ENCODE peak calls at places on chromosome 21, in five cellular contexts. T is neuronal stem cell, F is IMR-90, J is H1, X is mesenchymal stem cell. P is an unnamed sample. For H3K4me1, the result is how much of the 10 kb centered on the place peaks cover.

GRCh38 chr21:42314616-42315295 is 453 bp downstream of the TFF3 start:
- DNase-seq in T (no peak), F (no peak), J (peak), X (no peak), P (no peak)

GRCh38 chr21:25561668-25562641 is 45.3 kb downstream of the MRPL39 start:
- DNase-seq in T (peak), F (peak), J (peak), X (peak), P (peak)

GRCh38 chr21:27244796-27245195 is 277.9 kb upstream of the ADAMTS5 start:
- DNase-seq in T (no peak), F (no peak), J (no peak), X (no peak), P (no peak)

GRCh38 chr21:27799861-27800260 is 833.0 kb upstream of the ADAMTS5 start:
- DNase-seq in T (no peak), F (no peak), J (no peak), X (no peak), P (no peak)

GRCh38 chr21:29295066-29295650 is 3.6 kb upstream of the BACH1 start:
- DNase-seq in T (no peak), F (no peak), J (no peak), X (no peak), P (no peak)

GRCh38 chr21:26146681-26147080 is 23.9 kb downstream of the APP start:
- DNase-seq in T (no peak), F (no peak), J (no peak), X (no peak), P (no peak)

GRCh38 chr21:42107881-42108553 is 36.9 kb downstream of the UMODL1 start:
- DNase-seq in T (peak), F (peak), J (no peak), X (peak), P (peak)

GRCh38 chr21:25456672-25457071 is 150.6 kb downstream of the MRPL39 start:
- DNase-seq in T (no peak), F (peak), J (no peak), X (no peak), P (no peak)

GRCh38 chr21:46349134-46349760 is 25.3 kb downstream of the PCNT start:
- DNase-seq in T (no peak), F (no peak), J (no peak), X (no peak), P (no peak)

GRCh38 chr21:46005081-46005480 is 23.5 kb downstream of the COL6A1 start:
- DNase-seq in T (no peak), F (no peak), J (peak), X (no peak), P (peak)

GRCh38 chr21:25637846-25638245 is 1.2 kb upstream of the JAM2 start:
- DNase-seq in T (no peak), F (no peak), J (no peak), X (no peak), P (no peak)

GRCh38 chr21:22855581-22855980 is 1857.4 kb downstream of the NCAM2 start:
- DNase-seq in T (no peak), F (no peak), J (no peak), X (no peak), P (no peak)

GRCh38 chr21:18245493-18245967 is 897 bp downstream of the CHODL start:
- DNase-seq in T (peak), F (no peak), J (peak), X (peak), P (no peak)

GRCh38 chr21:40602105-40602504 is 244.9 kb downstream of the DSCAM start:
- DNase-seq in T (no peak), F (no peak), J (no peak), X (no peak), P (no peak)

GRCh38 chr21:29002442-29003144 is 9.9 kb upstream of the LTN1 start:
- DNase-seq in T (peak), F (peak), J (peak), X (peak), P (peak)

GRCh38 chr21:29316806-29317205 is 18.1 kb downstream of the BACH1 start:
- DNase-seq in T (no peak), F (no peak), J (no peak), X (no peak), P (no peak)

GRCh38 chr21:26849428-26850115 is 4.4 kb upstream of the ADAMTS1 start:
- DNase-seq in T (peak), F (peak), J (no peak), X (peak), P (no peak)

GRCh38 chr21:38498057-38498833 is at the start of gene ERG:
- DNase-seq in T (no peak), F (no peak), J (no peak), X (no peak), P (no peak)
- H4K91ac ChIP-seq in T (no peak), F (no peak), J (peak), X (no peak), P (no peak)

GRCh38 chr21:44918581-44919033 is 2.1 kb downstream of the ITGB2 start:
- DNase-seq in T (no peak), F (no peak), J (peak), X (peak), P (no peak)

GRCh38 chr21:44919111-44919912 is 1.4 kb downstream of the ITGB2 start:
- DNase-seq in T (no peak), F (no peak), J (no peak), X (no peak), P (no peak)

GRCh38 chr21:44919913-44920693 is 596 bp downstream of the ITGB2 start:
- DNase-seq in T (no peak), F (no peak), J (no peak), X (no peak), P (no peak)

GRCh38 chr21:44921928-44922327 is 1.2 kb upstream of the ITGB2 start:
- DNase-seq in T (no peak), F (no peak), J (no peak), X (no peak), P (no peak)

GRCh38 chr21:44920694-44921604 is at the start of gene ITGB2:
- DNase-seq in T (no peak), F (no peak), J (no peak), X (no peak), P (no peak)
- H3K4me1 ChIP-seq in T (under half), F (under half), J (under half), X (under half), P (under half)

DNA sequence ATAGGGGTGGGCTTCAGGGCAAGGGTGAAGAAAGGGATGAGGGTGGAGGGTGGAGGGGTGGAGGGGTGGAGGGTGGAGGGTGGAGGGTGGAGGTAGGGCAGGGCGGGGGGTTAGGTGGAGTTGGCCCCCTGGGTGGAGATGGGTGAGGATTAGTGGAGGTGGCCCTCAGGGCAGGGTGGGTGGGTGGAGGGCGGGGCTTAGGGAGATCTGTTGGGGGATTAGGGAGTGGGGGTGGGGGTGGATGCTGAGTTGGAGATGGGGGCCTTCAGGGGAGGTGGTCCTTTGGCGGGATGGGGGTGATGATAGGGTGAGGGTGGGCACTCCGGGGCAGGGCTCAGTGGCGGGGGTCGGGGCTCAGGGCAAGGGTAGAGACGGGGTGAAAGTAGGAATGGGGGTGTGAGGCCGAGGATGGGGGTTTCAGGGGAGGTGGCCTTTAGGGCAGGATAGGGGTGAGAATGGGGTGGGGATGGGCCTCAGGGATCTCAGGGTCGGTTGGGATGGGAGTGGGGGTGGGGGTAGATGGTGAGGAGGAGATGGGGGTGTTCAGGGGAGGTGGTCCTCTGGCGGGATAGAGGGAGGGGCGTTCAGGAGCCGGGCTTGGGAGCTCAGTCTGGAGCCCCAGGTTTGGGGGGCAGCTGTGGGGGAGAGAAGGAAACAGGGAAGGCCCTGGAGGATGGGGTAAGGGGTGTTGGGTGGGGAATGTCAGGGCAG is 796 bp upstream of the DNMT3L start:
- DNase-seq in T (no peak), F (no peak), J (no peak), X (no peak), P (no peak)
- H2BK15ac ChIP-seq in T (peak), F (no peak), J (no peak), X (no peak), P (no peak)

GRCh38 chr21:33541756-33542639 is at the start of gene GART:
- DNase-seq in T (peak), F (peak), J (peak), X (peak), P (peak)
- H4K91ac ChIP-seq in T (no peak), F (peak), J (peak), X (peak), P (no peak)

GRCh38 chr21:15112858-15113257 is 48.1 kb upstream of the NRIP1 start:
- DNase-seq in T (no peak), F (no peak), J (no peak), X (no peak), P (no peak)
- H3K4me1 ChIP-seq in T (under half), F (under half), J (under half), X (under half), P (under half)

GRCh38 chr21:32741336-32741735 is 13.5 kb upstream of the SYNJ1 start:
- DNase-seq in T (no peak), F (no peak), J (no peak), X (no peak), P (no peak)
- H2BK15ac ChIP-seq in T (no peak), F (no peak), J (no peak), X (no peak), P (no peak)

DNA sequence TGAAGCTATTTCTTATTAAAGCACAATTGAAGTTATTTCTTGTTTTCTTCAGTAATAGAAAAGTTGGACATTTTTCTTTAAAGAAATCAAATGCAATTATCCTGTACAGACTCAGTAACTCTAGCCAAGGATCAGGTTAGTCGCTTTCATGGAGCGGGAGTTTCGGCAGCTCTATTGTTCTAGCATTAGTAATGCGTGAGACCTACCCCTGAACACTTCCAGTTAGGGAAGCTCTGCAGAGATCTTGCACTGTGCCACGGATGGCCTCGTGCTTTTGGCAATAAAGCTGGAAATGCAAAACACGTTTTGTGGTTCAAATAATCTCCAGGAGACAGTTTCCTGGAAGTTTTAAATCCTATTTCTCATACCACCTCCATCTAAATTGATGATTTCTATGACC is 488.4 kb downstream of the SETD4 start:
- DNase-seq in T (no peak), F (no peak), J (no peak), X (no peak), P (no peak)
- H4K91ac ChIP-seq in T (no peak), F (no peak), J (no peak), X (no peak), P (no peak)

GRCh38 chr21:37787456-37787855 is 128.8 kb downstream of the KCNJ6 start:
- DNase-seq in T (no peak), F (peak), J (no peak), X (peak), P (no peak)
- H3K4me1 ChIP-seq in T (under half), F (under half), J (under half), X (under half), P (under half)